ENCODE peak calls at places on chromosomes 6 and 20, in five cellular contexts. G is aorta, K is ovary, E is spleen, B is left lung. Y is an unnamed sample. For H3K4me1, the result is how much of the 10 kb centered on the place peaks cover.

GRCh38 chr20:48463916-48464315 is 363.9 kb downstream of the PREX1 start:
- DNase-seq in G (no peak), K (no peak), E (peak), B (no peak), Y (no peak)

GRCh38 chr20:22333885-22334545 is 250.4 kb downstream of the FOXA2 start:
- DNase-seq in G (peak), K (no peak), E (no peak), B (peak), Y (peak)

GRCh38 chr6:121748376-121748775 is 312.9 kb downstream of the GJA1 start:
- DNase-seq in G (no peak), K (no peak), E (no peak), B (no peak), Y (no peak)

GRCh38 chr6:24536466-24536865 is 41.7 kb downstream of the ALDH5A1 start:
- DNase-seq in G (no peak), K (no peak), E (no peak), B (no peak), Y (no peak)

GRCh38 chr20:44745560-44746366 is at the start of gene KCNK15:
- DNase-seq in G (peak), K (peak), E (no peak), B (no peak), Y (peak)

GRCh38 chr20:50584687-50585086 is 74.5 kb downstream of the PTPN1 start:
- DNase-seq in G (no peak), K (no peak), E (peak), B (no peak), Y (no peak)

GRCh38 chr6:140546640-140547039 is 1172.2 kb upstream of the CITED2 start:
- DNase-seq in G (no peak), K (no peak), E (no peak), B (no peak), Y (no peak)

GRCh38 chr6:137933696-137934095 is 66.6 kb downstream of the TNFAIP3 start:
- DNase-seq in G (no peak), K (peak), E (no peak), B (no peak), Y (no peak)

GRCh38 chr6:120671519-120671918 is 662.8 kb downstream of the TBC1D32 start:
- DNase-seq in G (no peak), K (no peak), E (no peak), B (no peak), Y (no peak)

GRCh38 chr6:75657327-75657726 is 55.6 kb downstream of the SENP6 start:
- DNase-seq in G (no peak), K (no peak), E (no peak), B (no peak), Y (no peak)

GRCh38 chr6:125232466-125232865 is 69.3 kb downstream of the HDDC2 start:
- DNase-seq in G (no peak), K (no peak), E (no peak), B (no peak), Y (no peak)

GRCh38 chr6:132483779-132484679 is 28.9 kb downstream of the STX7 start:
- DNase-seq in G (no peak), K (peak), E (no peak), B (no peak), Y (no peak)

GRCh38 chr6:129749749-129750120 is 39.8 kb upstream of the ARHGAP18 start:
- DNase-seq in G (no peak), K (no peak), E (no peak), B (no peak), Y (no peak)

GRCh38 chr20:39433461-39433860 is 471.3 kb downstream of the DHX35 start:
- DNase-seq in G (no peak), K (no peak), E (no peak), B (no peak), Y (no peak)

GRCh38 chr6:132867055-132867454 is 52.7 kb downstream of the RPS12 start:
- DNase-seq in G (no peak), K (no peak), E (no peak), B (no peak), Y (no peak)

GRCh38 chr6:43873806-43874714 is 104.0 kb downstream of the VEGFA start:
- DNase-seq in G (no peak), K (no peak), E (no peak), B (no peak), Y (no peak)

GRCh38 chr6:137112067-137112355 is 61.4 kb downstream of the IL22RA2 start:
- DNase-seq in G (no peak), K (no peak), E (no peak), B (no peak), Y (no peak)

GRCh38 chr6:170584954-170585498 is 589 bp upstream of the PDCD2 start:
- DNase-seq in G (no peak), K (no peak), E (no peak), B (no peak), Y (no peak)

GRCh38 chr20:54067606-54068174 is 2.7 kb downstream of the BCAS1 start:
- DNase-seq in G (no peak), K (no peak), E (no peak), B (peak), Y (peak)

GRCh38 chr6:116210750-116211425 is 43.0 kb downstream of the TSPYL4 start:
- DNase-seq in G (no peak), K (no peak), E (no peak), B (peak), Y (no peak)

GRCh38 chr6:129895692-129896091 is 34.6 kb upstream of the TMEM244 start:
- DNase-seq in G (no peak), K (no peak), E (no peak), B (no peak), Y (no peak)

GRCh38 chr6:138188278-138188923 is 26.7 kb downstream of the ARFGEF3 start:
- DNase-seq in G (no peak), K (no peak), E (no peak), B (no peak), Y (no peak)

GRCh38 chr6:1651362-1651761 is 41.6 kb downstream of the FOXC1 start:
- DNase-seq in G (peak), K (no peak), E (no peak), B (no peak), Y (no peak)

GRCh38 chr20:5918856-5919633 is 31.3 kb downstream of the TRMT6 start:
- DNase-seq in G (no peak), K (no peak), E (no peak), B (no peak), Y (no peak)

GRCh38 chr20:38066969-38067716 is 33.6 kb downstream of the RPRD1B start:
- DNase-seq in G (no peak), K (no peak), E (no peak), B (no peak), Y (no peak)

GRCh38 chr20:17928633-17929311 is 39.8 kb downstream of the SNX5 start:
- DNase-seq in G (no peak), K (no peak), E (no peak), B (no peak), Y (no peak)

GRCh38 chr6:32427218-32427617 is 12.5 kb upstream of the HLA-DRA start:
- DNase-seq in G (no peak), K (no peak), E (no peak), B (no peak), Y (no peak)

GRCh38 chr6:44222987-44223470 is 366 bp upstream of the SLC29A1 start:
- DNase-seq in G (peak), K (no peak), E (no peak), B (no peak), Y (no peak)

GRCh38 chr20:62321521-62321948 is 18.7 kb downstream of the ADRM1 start:
- DNase-seq in G (no peak), K (no peak), E (no peak), B (no peak), Y (no peak)

GRCh38 chr6:139475231-139475630 is 100.8 kb upstream of the CITED2 start:
- DNase-seq in G (no peak), K (no peak), E (no peak), B (no peak), Y (no peak)
- H3K4me1 ChIP-seq in G (under half), K (under half), E (under half), B (under half), Y (under half)

GRCh38 chr6:164842085-164842484 is 467.3 kb downstream of the C6orf118 start:
- DNase-seq in G (no peak), K (no peak), E (no peak), B (no peak), Y (no peak)

GRCh38 chr6:164845773-164846172 is 463.6 kb downstream of the C6orf118 start:
- DNase-seq in G (no peak), K (no peak), E (no peak), B (no peak), Y (no peak)
- H3K4me3 ChIP-seq in G (no peak), K (no peak), E (no peak), B (no peak), Y (no peak)

GRCh38 chr6:35023601-35024000 is 117.5 kb downstream of the TCP11 start:
- DNase-seq in G (no peak), K (no peak), E (no peak), B (no peak), Y (no peak)
- H3K4me1 ChIP-seq in G (under half), K (under half), E (half or more), B (half or more), Y (under half)

DNA sequence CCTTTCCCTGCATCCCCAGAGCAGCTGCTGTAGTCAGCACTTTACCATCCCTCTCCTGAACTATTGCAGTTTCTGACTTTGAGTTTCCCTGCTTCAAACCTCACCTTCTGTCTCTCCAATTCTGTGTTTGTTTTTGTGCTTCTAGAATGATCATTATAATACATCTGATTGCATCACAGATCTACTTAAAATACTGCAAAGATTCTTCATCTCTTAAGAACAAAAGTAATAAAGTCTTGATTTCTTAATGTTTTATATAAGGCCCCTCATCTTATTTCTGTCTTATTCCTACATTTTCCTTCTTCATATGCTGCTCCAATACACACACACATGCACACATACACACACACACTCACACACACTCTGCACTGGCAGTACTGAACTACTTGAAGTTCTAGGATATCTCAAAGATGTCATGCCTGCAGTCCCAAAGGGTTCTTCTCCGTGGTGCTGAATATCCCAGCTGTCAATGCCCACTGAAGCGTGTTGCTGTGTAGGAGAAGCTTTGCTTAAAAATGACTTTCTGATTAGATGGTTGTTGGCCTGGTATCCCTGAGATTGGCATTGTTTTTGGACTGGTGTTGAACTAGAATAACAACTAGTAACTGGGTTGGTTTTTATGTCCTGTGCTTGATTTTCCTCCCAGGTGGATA is 97.2 kb downstream of the MAP3K4 start:
- DNase-seq in G (no peak), K (no peak), E (no peak), B (no peak), Y (no peak)
- H3K4me3 ChIP-seq in G (no peak), K (no peak), E (no peak), B (no peak), Y (no peak)

GRCh38 chr20:10033905-10034304 is 882 bp upstream of the ANKEF1 start:
- DNase-seq in G (no peak), K (no peak), E (no peak), B (no peak), Y (no peak)
- H3K4me1 ChIP-seq in G (under half), K (under half), E (under half), B (under half), Y (under half)

GRCh38 chr6:63805808-63806572 is 170.4 kb downstream of the PHF3 start:
- DNase-seq in G (no peak), K (no peak), E (no peak), B (no peak), Y (no peak)

GRCh38 chr6:63808576-63808975 is 173.0 kb downstream of the PHF3 start:
- DNase-seq in G (no peak), K (no peak), E (no peak), B (no peak), Y (no peak)

GRCh38 chr6:63806573-63806913 is 170.9 kb downstream of the PHF3 start:
- DNase-seq in G (no peak), K (no peak), E (no peak), B (no peak), Y (no peak)

GRCh38 chr6:63805345-63805744 is 169.7 kb downstream of the PHF3 start:
- DNase-seq in G (no peak), K (no peak), E (no peak), B (no peak), Y (no peak)

DNA sequence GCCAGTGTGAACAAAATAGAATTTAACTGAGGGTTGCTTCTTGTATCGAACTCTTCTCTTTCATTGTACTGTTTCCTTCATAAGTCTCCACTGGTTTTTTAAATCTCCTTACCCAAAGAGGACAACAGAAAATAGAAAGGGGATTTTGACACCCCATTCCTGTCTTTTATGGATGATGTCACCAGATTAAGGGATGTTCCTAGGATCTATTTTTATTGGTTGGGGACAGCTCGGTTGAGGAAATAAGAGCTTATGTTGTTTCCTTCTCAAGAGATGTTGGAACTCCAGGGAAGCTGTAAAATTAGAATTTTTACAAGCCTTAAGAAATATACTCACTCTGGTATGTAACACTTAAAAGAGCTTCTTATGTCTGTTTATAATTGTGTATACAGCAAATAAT is 171.5 kb downstream of the PHF3 start:
- DNase-seq in G (no peak), K (no peak), E (no peak), B (no peak), Y (no peak)
- H3K4me3 ChIP-seq in G (no peak), K (no peak), E (no peak), B (no peak), Y (no peak)